ENCODE peak calls at places on chromosomes 3 and 15, in four cellular contexts. R is iPS DF 6.9, A is uterus, J is left ventricle myocardium inferior. V is an unnamed sample. For H3K9me3, the result is how much of the 10 kb centered on the place peaks cover.

GRCh38 chr3:104846270-104846669 is 520.4 kb upstream of the ALCAM start:
- DNase-seq in R (no peak), A (no peak), J (no peak), V (no peak)

GRCh38 chr3:196287066-196287404 is 491 bp downstream of the PCYT1A start:
- DNase-seq in J (peak), R (no peak), A (peak), V (no peak)

GRCh38 chr15:41881925-41882688 is 11.7 kb downstream of the SPTBN5 start:
- DNase-seq in J (no peak), A (no peak), R (no peak), V (no peak)

GRCh38 chr3:23916152-23916885 is 471 bp downstream of the NKIRAS1 start:
- DNase-seq in R (no peak), J (no peak), A (no peak), V (no peak)

GRCh38 chr3:98521897-98522537 is 685 bp downstream of the CLDND1 start:
- DNase-seq in A (peak), R (no peak), J (no peak), V (peak)

GRCh38 chr3:188689101-188689574 is 482.6 kb upstream of the TPRG1 start:
- DNase-seq in A (no peak), R (no peak), J (no peak), V (no peak)

GRCh38 chr3:184910664-184911063 is 98.7 kb downstream of the VPS8 start:
- DNase-seq in A (no peak), J (no peak), R (no peak), V (no peak)

GRCh38 chr15:66921319-66921718 is 144.1 kb upstream of the SMAD3 start:
- DNase-seq in R (no peak), J (no peak), A (no peak), V (no peak)

GRCh38 chr3:17645074-17645698 is 97.2 kb downstream of the TBC1D5 start:
- DNase-seq in A (peak), R (peak), J (no peak), V (no peak)

GRCh38 chr15:33587773-33588172 is 277.0 kb downstream of the RYR3 start:
- DNase-seq in A (no peak), R (no peak), J (no peak), V (no peak)

GRCh38 chr3:115825046-115825445 is 201.7 kb downstream of the GAP43 start:
- DNase-seq in R (no peak), A (no peak), J (no peak), V (no peak)

GRCh38 chr3:127483902-127484591 is 106.5 kb downstream of the TPRA1 start:
- DNase-seq in J (no peak), R (no peak), A (peak), V (no peak)

GRCh38 chr15:72604794-72605193 is 49.7 kb upstream of the GOLGA6B start:
- DNase-seq in A (no peak), J (no peak), R (peak), V (no peak)

GRCh38 chr15:89017370-89018066 is 70.7 kb upstream of the ABHD2 start:
- DNase-seq in J (peak), A (peak), R (peak), V (peak)

GRCh38 chr3:119808843-119809242 is 26.9 kb downstream of the NR1I2 start:
- DNase-seq in R (no peak), J (no peak), A (no peak), V (no peak)

GRCh38 chr3:195443391-195443989 is 670 bp upstream of the ACAP2 start:
- DNase-seq in R (no peak), J (no peak), A (peak), V (no peak)

GRCh38 chr3:36901588-36901987 is 43.3 kb downstream of the TRANK1 start:
- DNase-seq in J (no peak), A (no peak), R (no peak), V (no peak)

GRCh38 chr3:126018995-126019394 is 50.0 kb downstream of the ROPN1B start:
- DNase-seq in J (no peak), A (no peak), R (no peak), V (no peak)

GRCh38 chr3:12288466-12289129 is at the start of gene PPARG:
- DNase-seq in A (peak), R (peak), J (peak), V (no peak)

GRCh38 chr15:58224068-58224467 is 85.9 kb downstream of the AQP9 start:
- DNase-seq in J (peak), R (no peak), A (no peak), V (no peak)

GRCh38 chr15:99502182-99502581 is 63.6 kb upstream of the MEF2A start:
- DNase-seq in A (no peak), R (no peak), J (no peak), V (no peak)

GRCh38 chr15:68347392-68347791 is 69.8 kb downstream of the FEM1B start:
- DNase-seq in R (no peak), J (no peak), A (no peak), V (no peak)

GRCh38 chr3:122268257-122269024 is 56.6 kb upstream of the CSTA start:
- DNase-seq in J (no peak), A (no peak), R (no peak), V (no peak)

GRCh38 chr15:55965091-55965490 is 28.3 kb downstream of the NEDD4 start:
- DNase-seq in J (no peak), R (no peak), A (no peak), V (no peak)

GRCh38 chr15:25173241-25174028 is 218.6 kb downstream of the SNRPN start:
- DNase-seq in J (no peak), A (peak), R (no peak), V (peak)

GRCh38 chr15:25172691-25173090 is 217.9 kb downstream of the SNRPN start:
- DNase-seq in J (no peak), R (no peak), A (no peak), V (no peak)

GRCh38 chr15:25170781-25171110 is 216.0 kb downstream of the SNRPN start:
- DNase-seq in R (no peak), A (no peak), J (no peak), V (no peak)

GRCh38 chr15:25171111-25171811 is 216.5 kb downstream of the SNRPN start:
- DNase-seq in R (no peak), A (no peak), J (peak), V (peak)

GRCh38 chr15:25171856-25172687 is 217.3 kb downstream of the SNRPN start:
- DNase-seq in A (peak), R (no peak), J (peak), V (no peak)
- H3K9me3 ChIP-seq in A (under half), R (under half), J (half or more), V (under half)

GRCh38 chr15:70431854-70432253 is 331.5 kb downstream of the UACA start:
- DNase-seq in J (no peak), A (no peak), R (no peak), V (no peak)
- H3K9me3 ChIP-seq in J (under half), A (under half), R (under half), V (under half)

GRCh38 chr15:24985224-24985623 is 30.4 kb downstream of the SNRPN start:
- DNase-seq in J (no peak), R (no peak), A (no peak), V (no peak)
- H3K9me3 ChIP-seq in J (half or more), R (under half), A (under half), V (under half)

DNA sequence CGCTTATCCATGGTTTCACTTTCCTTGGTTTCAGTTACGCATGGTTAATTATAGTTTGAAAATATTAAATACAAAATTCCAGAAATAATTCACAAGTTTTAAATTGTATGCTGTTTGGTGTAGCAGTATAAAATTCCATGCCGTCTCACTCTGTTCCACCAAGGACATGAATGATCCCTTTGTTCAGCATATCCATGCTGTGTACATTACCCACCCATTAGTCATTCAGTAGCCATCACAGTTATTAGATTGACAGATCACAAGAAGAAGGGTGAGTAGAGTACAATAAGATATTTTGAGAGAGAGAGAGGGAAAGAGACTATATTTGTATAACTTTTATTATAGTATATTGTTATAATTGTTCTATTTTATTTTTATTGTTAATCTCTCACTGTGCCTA is 535.5 kb downstream of the SQOR start:
- DNase-seq in A (no peak), J (no peak), R (no peak), V (no peak)
- H3K9me3 ChIP-seq in A (under half), J (under half), R (under half), V (under half)

GRCh38 chr15:49605588-49605987 is 15.0 kb downstream of the FAM227B start:
- DNase-seq in A (no peak), R (no peak), J (no peak), V (no peak)

GRCh38 chr15:49610166-49610918 is 10.3 kb downstream of the FAM227B start:
- DNase-seq in A (no peak), J (no peak), R (no peak), V (no peak)

GRCh38 chr15:49606594-49606993 is 14.0 kb downstream of the FAM227B start:
- DNase-seq in J (no peak), R (no peak), A (no peak), V (no peak)

DNA sequence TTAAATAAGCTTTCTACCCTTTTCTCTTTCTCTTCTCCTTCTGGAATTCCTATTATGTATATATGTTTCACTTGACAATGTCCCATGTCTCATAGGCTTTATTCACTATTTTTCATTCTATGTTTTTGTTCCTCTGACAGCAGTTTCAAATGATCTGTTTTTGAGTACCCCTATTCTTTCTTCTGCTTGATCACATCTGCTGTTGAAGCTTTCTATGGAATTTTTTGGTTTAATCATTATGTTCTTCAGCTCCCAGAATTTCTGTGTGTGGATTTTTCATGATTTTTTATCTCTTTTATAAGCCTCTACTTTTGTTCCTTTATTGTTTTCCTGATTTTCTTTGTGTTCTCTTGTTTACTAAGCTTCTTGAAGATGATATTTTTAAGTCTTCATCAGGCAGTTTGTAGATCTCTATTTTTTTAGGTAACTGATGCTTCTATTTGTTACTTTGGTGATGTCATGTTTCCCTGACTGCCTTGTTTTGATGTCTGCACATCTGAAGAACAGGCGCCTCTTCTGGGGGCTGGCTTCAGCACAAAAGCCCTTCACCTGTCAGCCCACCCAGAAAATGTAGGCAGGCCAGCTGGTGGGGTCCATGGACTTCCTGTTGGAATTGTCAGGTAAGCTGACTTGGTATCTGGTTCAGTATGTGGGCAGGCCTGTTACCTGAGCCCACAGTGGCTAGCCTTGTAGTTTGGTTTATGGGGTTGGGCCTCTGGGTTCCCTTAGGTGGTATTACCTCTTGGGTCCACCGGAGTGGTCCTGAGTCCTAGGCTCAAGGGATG is 15.8 kb downstream of the FAM227B start:
- DNase-seq in R (no peak), A (no peak), J (no peak), V (no peak)
- H3K9me3 ChIP-seq in R (under half), A (under half), J (half or more), V (under half)

V was measured in T-helper 17 cell.